ENCODE peak calls at places on chromosomes 16 and 17, in four cellular contexts. E, H, S and B are unnamed samples.

GRCh38 chr16:57863434-57864160 is 61.3 kb upstream of the KIFC3 start:
- DNase-seq in S (no peak), H (peak; percentile 88), E (no peak), B (peak; percentile 71)

GRCh38 chr17:72430611-72431432 is 310.0 kb downstream of the SOX9 start:
- DNase-seq in H (no peak), S (no peak), E (no peak), B (no peak)

GRCh38 chr16:50644730-50645129 is 36.4 kb downstream of the SNX20 start:
- DNase-seq in H (no peak), S (peak; percentile 74), E (peak; percentile 35), B (no peak)

GRCh38 chr17:55296699-55297098 is 31.9 kb downstream of the HLF start:
- DNase-seq in H (no peak), E (no peak), S (no peak), B (no peak)

GRCh38 chr17:60102632-60103047 is 23.9 kb upstream of the HEATR6 start:
- DNase-seq in E (peak; percentile 69), H (peak; percentile 84), S (peak; percentile 45), B (peak; percentile 73)

GRCh38 chr16:49023095-49023494 is 258.5 kb downstream of the CBLN1 start:
- DNase-seq in E (no peak), S (no peak), H (no peak), B (no peak)

GRCh38 chr17:39753514-39754160 is 15.9 kb downstream of the GRB7 start:
- DNase-seq in H (peak; percentile 89), E (peak; percentile 83), S (peak; percentile 60), B (no peak)

GRCh38 chr16:29025218-29025617 is 40.4 kb downstream of the LAT start:
- DNase-seq in E (no peak), S (peak; percentile 60), H (no peak), B (peak; percentile 35)

GRCh38 chr16:1108299-1109252 is 12.5 kb upstream of the C1QTNF8 start:
- DNase-seq in E (no peak), S (no peak), H (no peak), B (no peak)

GRCh38 chr17:58332720-58333395 is 4.3 kb upstream of the TSPOAP1 start:
- DNase-seq in E (peak; percentile 64), S (peak; percentile 88), H (peak; percentile 71), B (peak; percentile 67)

GRCh38 chr17:1937461-1937860 is 87.7 kb downstream of the RTN4RL1 start:
- DNase-seq in H (no peak), E (no peak), S (no peak), B (no peak)

GRCh38 chr16:86424413-86424812 is 85.9 kb upstream of the FOXF1 start:
- DNase-seq in E (no peak), H (no peak), S (no peak), B (no peak)

GRCh38 chr16:2470603-2471015 is 488 bp upstream of the NTN3 start:
- DNase-seq in H (no peak), S (peak; percentile 39), E (no peak), B (no peak)

GRCh38 chr16:50884066-50884860 is 142.4 kb downstream of the CYLD start:
- DNase-seq in E (no peak), H (no peak), S (peak; percentile 40), B (no peak)

GRCh38 chr17:52515927-52516326 is 357.4 kb upstream of the CA10 start:
- DNase-seq in S (no peak), E (no peak), H (no peak), B (no peak)

GRCh38 chr16:72876981-72877373 is 171.0 kb downstream of the ZFHX3 start:
- DNase-seq in E (no peak), S (no peak), H (no peak), B (no peak)